ENCODE peak calls at places on chromosomes 7 and 10, in six cellular contexts. One of them, this sample, is unnamed. For H3K9me3, the result is how much of the 10 kb centered on the place peaks cover.

GRCh38 chr7:115300228-115300870 is 378.5 kb downstream of the MDFIC start:
- DNase-seq in hepatocyte: no peak
- DNase-seq in thoracic aorta: no peak
- DNase-seq in WERI-Rb-1: no peak
- DNase-seq in cardiac muscle cell: peak
- DNase-seq in prostate gland: no peak
- DNase-seq in this sample: no peak

GRCh38 chr10:86699541-86699940 is 31.2 kb downstream of the LDB3 start:
- DNase-seq in hepatocyte: no peak
- DNase-seq in thoracic aorta: no peak
- DNase-seq in WERI-Rb-1: no peak
- DNase-seq in cardiac muscle cell: no peak
- DNase-seq in prostate gland: no peak
- DNase-seq in this sample: no peak

GRCh38 chr10:77637474-77637985 is at the start of gene KCNMA1:
- DNase-seq in hepatocyte: peak
- DNase-seq in thoracic aorta: no peak
- DNase-seq in WERI-Rb-1: peak
- DNase-seq in cardiac muscle cell: no peak
- DNase-seq in prostate gland: no peak
- DNase-seq in this sample: no peak

GRCh38 chr7:108234981-108235450 is 104.9 kb upstream of the LAMB4 start:
- DNase-seq in hepatocyte: no peak
- DNase-seq in thoracic aorta: no peak
- DNase-seq in WERI-Rb-1: no peak
- DNase-seq in cardiac muscle cell: peak
- DNase-seq in prostate gland: no peak
- DNase-seq in this sample: no peak

GRCh38 chr10:24579911-24580310 is 143.8 kb downstream of the ARHGAP21 start:
- DNase-seq in hepatocyte: no peak
- DNase-seq in thoracic aorta: no peak
- DNase-seq in WERI-Rb-1: no peak
- DNase-seq in cardiac muscle cell: no peak
- DNase-seq in prostate gland: no peak
- DNase-seq in this sample: no peak

GRCh38 chr7:100162874-100163533 is 4.5 kb upstream of the TRAPPC14 start:
- DNase-seq in hepatocyte: peak
- DNase-seq in thoracic aorta: no peak
- DNase-seq in WERI-Rb-1: no peak
- DNase-seq in cardiac muscle cell: no peak
- DNase-seq in prostate gland: no peak
- DNase-seq in this sample: no peak

GRCh38 chr10:102300289-102300843 is 55.0 kb downstream of the GBF1 start:
- DNase-seq in hepatocyte: no peak
- DNase-seq in thoracic aorta: no peak
- DNase-seq in WERI-Rb-1: no peak
- DNase-seq in cardiac muscle cell: peak
- DNase-seq in prostate gland: no peak
- DNase-seq in this sample: no peak

GRCh38 chr7:48154792-48155413 is 16.4 kb upstream of the ABCA13 start:
- DNase-seq in hepatocyte: peak
- DNase-seq in thoracic aorta: no peak
- DNase-seq in WERI-Rb-1: peak
- DNase-seq in cardiac muscle cell: peak
- DNase-seq in prostate gland: no peak
- DNase-seq in this sample: peak

GRCh38 chr7:95718556-95719410 is 53.6 kb upstream of the DYNC1I1 start:
- DNase-seq in hepatocyte: no peak
- DNase-seq in thoracic aorta: no peak
- DNase-seq in WERI-Rb-1: no peak
- DNase-seq in cardiac muscle cell: peak
- DNase-seq in prostate gland: no peak
- DNase-seq in this sample: no peak

GRCh38 chr10:69780070-69780469 is 21.6 kb upstream of the COL13A1 start:
- DNase-seq in hepatocyte: no peak
- DNase-seq in thoracic aorta: no peak
- DNase-seq in WERI-Rb-1: no peak
- DNase-seq in cardiac muscle cell: no peak
- DNase-seq in prostate gland: no peak
- DNase-seq in this sample: no peak

GRCh38 chr7:128777156-128778123 is 1.8 kb upstream of the OPN1SW start:
- DNase-seq in hepatocyte: no peak
- DNase-seq in thoracic aorta: no peak
- DNase-seq in WERI-Rb-1: no peak
- DNase-seq in cardiac muscle cell: peak
- DNase-seq in prostate gland: no peak
- DNase-seq in this sample: no peak

GRCh38 chr7:20299647-20300312 is 30.9 kb upstream of the ITGB8 start:
- DNase-seq in hepatocyte: no peak
- DNase-seq in thoracic aorta: no peak
- DNase-seq in WERI-Rb-1: no peak
- DNase-seq in cardiac muscle cell: peak
- DNase-seq in prostate gland: no peak
- DNase-seq in this sample: no peak

GRCh38 chr7:55304363-55304762 is 60.8 kb upstream of the LANCL2 start:
- DNase-seq in hepatocyte: no peak
- DNase-seq in thoracic aorta: no peak
- DNase-seq in WERI-Rb-1: no peak
- DNase-seq in cardiac muscle cell: no peak
- DNase-seq in prostate gland: no peak
- DNase-seq in this sample: no peak

GRCh38 chr7:94580601-94581000 is 71.0 kb downstream of the CASD1 start:
- DNase-seq in hepatocyte: peak
- DNase-seq in thoracic aorta: no peak
- DNase-seq in WERI-Rb-1: no peak
- DNase-seq in cardiac muscle cell: peak
- DNase-seq in prostate gland: no peak
- DNase-seq in this sample: no peak

GRCh38 chr7:82593780-82594179 is 150.2 kb upstream of the CACNA2D1 start:
- DNase-seq in hepatocyte: no peak
- DNase-seq in thoracic aorta: no peak
- DNase-seq in WERI-Rb-1: no peak
- DNase-seq in cardiac muscle cell: no peak
- DNase-seq in prostate gland: no peak
- DNase-seq in this sample: no peak

GRCh38 chr10:74055383-74056065 is 57.6 kb downstream of the VCL start:
- DNase-seq in hepatocyte: no peak
- DNase-seq in thoracic aorta: no peak
- DNase-seq in WERI-Rb-1: no peak
- DNase-seq in cardiac muscle cell: no peak
- DNase-seq in prostate gland: no peak
- DNase-seq in this sample: no peak

GRCh38 chr10:64430690-64431323 is 909.6 kb downstream of the REEP3 start:
- DNase-seq in hepatocyte: peak
- DNase-seq in thoracic aorta: no peak
- DNase-seq in WERI-Rb-1: peak
- DNase-seq in cardiac muscle cell: peak
- DNase-seq in prostate gland: no peak
- DNase-seq in this sample: no peak

GRCh38 chr10:94112321-94112720 is 118.6 kb downstream of the PLCE1 start:
- DNase-seq in hepatocyte: no peak
- DNase-seq in thoracic aorta: no peak
- DNase-seq in WERI-Rb-1: no peak
- DNase-seq in cardiac muscle cell: no peak
- DNase-seq in prostate gland: no peak
- DNase-seq in this sample: no peak

GRCh38 chr7:11492307-11492706 is 339.7 kb downstream of the THSD7A start:
- DNase-seq in hepatocyte: no peak
- DNase-seq in thoracic aorta: no peak
- DNase-seq in WERI-Rb-1: no peak
- DNase-seq in cardiac muscle cell: peak
- DNase-seq in prostate gland: no peak
- DNase-seq in this sample: no peak

GRCh38 chr10:87523731-87524130 is 19.0 kb downstream of the MINPP1 start:
- DNase-seq in hepatocyte: no peak
- DNase-seq in thoracic aorta: no peak
- DNase-seq in WERI-Rb-1: no peak
- DNase-seq in cardiac muscle cell: no peak
- DNase-seq in prostate gland: no peak
- DNase-seq in this sample: no peak

GRCh38 chr7:13467111-13467547 is 522.3 kb downstream of the ETV1 start:
- DNase-seq in hepatocyte: no peak
- DNase-seq in thoracic aorta: no peak
- DNase-seq in WERI-Rb-1: no peak
- DNase-seq in cardiac muscle cell: no peak
- DNase-seq in prostate gland: no peak
- DNase-seq in this sample: no peak

GRCh38 chr7:34299066-34299465 is 359.0 kb upstream of the NPSR1 start:
- DNase-seq in hepatocyte: no peak
- DNase-seq in thoracic aorta: no peak
- DNase-seq in WERI-Rb-1: no peak
- DNase-seq in cardiac muscle cell: no peak
- DNase-seq in prostate gland: no peak
- DNase-seq in this sample: no peak

GRCh38 chr7:34298492-34298891 is 359.5 kb upstream of the NPSR1 start:
- DNase-seq in hepatocyte: no peak
- DNase-seq in thoracic aorta: no peak
- DNase-seq in WERI-Rb-1: no peak
- DNase-seq in cardiac muscle cell: no peak
- DNase-seq in prostate gland: no peak
- DNase-seq in this sample: no peak

GRCh38 chr7:34296663-34297062 is 361.4 kb upstream of the NPSR1 start:
- DNase-seq in hepatocyte: no peak
- DNase-seq in thoracic aorta: no peak
- DNase-seq in WERI-Rb-1: no peak
- DNase-seq in cardiac muscle cell: peak
- DNase-seq in prostate gland: no peak
- DNase-seq in this sample: no peak
- H3K9me3 ChIP-seq in hepatocyte: under half
- H3K9me3 ChIP-seq in thoracic aorta: under half
- H3K9me3 ChIP-seq in WERI-Rb-1: under half
- H3K9me3 ChIP-seq in cardiac muscle cell: under half
- H3K9me3 ChIP-seq in prostate gland: under half
- H3K9me3 ChIP-seq in this sample: under half

DNA sequence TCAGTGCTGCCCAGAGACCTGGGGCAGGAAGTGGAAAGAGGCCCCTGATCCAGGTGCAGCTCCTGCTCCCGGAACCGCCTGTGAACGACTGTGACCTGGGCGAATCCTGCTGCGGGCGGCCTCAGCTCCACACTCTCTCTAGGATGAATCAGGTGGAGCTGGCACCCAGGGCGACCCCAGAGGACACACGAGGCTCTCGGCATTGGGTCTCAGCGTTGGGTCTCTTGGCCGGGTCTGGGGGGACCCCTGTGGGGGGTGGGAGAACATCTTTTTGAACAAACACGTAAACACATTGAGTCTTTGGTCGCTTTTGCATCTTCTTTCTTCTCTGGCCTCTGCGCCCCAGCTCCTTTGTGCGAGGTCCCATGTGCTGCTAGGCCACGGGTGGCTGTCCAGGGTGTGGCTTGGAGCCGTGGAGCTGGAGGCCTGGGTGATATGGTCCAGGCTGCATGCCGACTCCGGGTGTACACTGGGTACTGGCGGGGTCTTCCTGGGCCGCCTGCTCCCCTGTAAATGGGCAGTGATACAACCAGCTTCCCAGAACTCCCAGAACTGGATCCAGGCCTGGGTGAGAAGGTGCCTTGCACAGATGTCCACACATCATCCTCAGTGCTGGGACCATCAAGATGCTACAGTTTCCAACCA is 435.8 kb downstream of the DNAJB6 start:
- DNase-seq in hepatocyte: no peak
- DNase-seq in thoracic aorta: no peak
- DNase-seq in WERI-Rb-1: no peak
- DNase-seq in cardiac muscle cell: no peak
- DNase-seq in prostate gland: no peak
- DNase-seq in this sample: peak
- H3K9me3 ChIP-seq in hepatocyte: under half
- H3K9me3 ChIP-seq in thoracic aorta: under half
- H3K9me3 ChIP-seq in WERI-Rb-1: under half
- H3K9me3 ChIP-seq in cardiac muscle cell: under half
- H3K9me3 ChIP-seq in prostate gland: under half
- H3K9me3 ChIP-seq in this sample: under half

GRCh38 chr7:156104501-156105336 is 292.5 kb upstream of the SHH start:
- DNase-seq in hepatocyte: no peak
- DNase-seq in thoracic aorta: no peak
- DNase-seq in WERI-Rb-1: no peak
- DNase-seq in cardiac muscle cell: no peak
- DNase-seq in prostate gland: no peak
- DNase-seq in this sample: no peak
- H3K9me3 ChIP-seq in hepatocyte: under half
- H3K9me3 ChIP-seq in thoracic aorta: under half
- H3K9me3 ChIP-seq in WERI-Rb-1: under half
- H3K9me3 ChIP-seq in cardiac muscle cell: under half
- H3K9me3 ChIP-seq in prostate gland: under half
- H3K9me3 ChIP-seq in this sample: under half

GRCh38 chr7:21454182-21454581 is 26.3 kb downstream of the SP4 start:
- DNase-seq in hepatocyte: no peak
- DNase-seq in thoracic aorta: no peak
- DNase-seq in WERI-Rb-1: no peak
- DNase-seq in cardiac muscle cell: no peak
- DNase-seq in prostate gland: no peak
- DNase-seq in this sample: no peak
- H3K9me3 ChIP-seq in hepatocyte: under half
- H3K9me3 ChIP-seq in thoracic aorta: under half
- H3K9me3 ChIP-seq in WERI-Rb-1: under half
- H3K9me3 ChIP-seq in cardiac muscle cell: under half
- H3K9me3 ChIP-seq in prostate gland: under half
- H3K9me3 ChIP-seq in this sample: under half